ENCODE peak calls at places on chromosomes 7 and 10, in ten cellular contexts. H, W, Q, Y, I, R, K, Z, G and N are unnamed samples.

GRCh38 chr7:83796760-83797159 is 147.8 kb upstream of the SEMA3E start:
- DNase-seq in K (no peak), Q (no peak), H (no peak), R (no peak), G (no peak), I (no peak), Y (no peak), Z (no peak), W (no peak), N (no peak)

GRCh38 chr7:150380463-150380862 is 1.3 kb downstream of the ZNF775 start:
- DNase-seq in Q (no peak), G (no peak), I (no peak), K (no peak), H (no peak), W (no peak), R (no peak), Y (no peak), Z (no peak), N (no peak)

GRCh38 chr7:139078399-139078798 is 31.1 kb downstream of the ZC3HAV1 start:
- DNase-seq in W (no peak), G (peak; percentile 35), Y (no peak), Q (no peak), Z (no peak), K (no peak), H (no peak), R (no peak), I (no peak), N (no peak)

GRCh38 chr7:100053201-100053600 is 3.6 kb downstream of the ZSCAN21 start:
- DNase-seq in W (peak; percentile 64), Z (peak; percentile 52), I (peak; percentile 88), R (no peak), Y (no peak), G (peak; percentile 91), Q (peak; percentile 68), H (peak; percentile 54), K (peak; percentile 80), N (peak; percentile 29)

GRCh38 chr7:1087462-1087809 is 477 bp upstream of the GPER1 start:
- DNase-seq in I (no peak), G (no peak), K (no peak), H (no peak), Z (no peak), Y (no peak), Q (no peak), W (no peak), R (no peak), N (peak; percentile 5)

GRCh38 chr7:149136118-149136517 is 10.0 kb upstream of the ZNF425 start:
- DNase-seq in H (no peak), W (no peak), Q (no peak), Y (no peak), G (no peak), Z (no peak), I (no peak), R (no peak), K (no peak), N (no peak)

GRCh38 chr10:81820418-81820817 is 54.6 kb upstream of the NRG3 start:
- DNase-seq in H (no peak), R (no peak), K (peak; percentile 7), I (peak; percentile 14), Q (peak; percentile 77), Y (no peak), W (no peak), Z (no peak), G (peak; percentile 68), N (no peak)

GRCh38 chr7:47351233-47352154 is 230.4 kb downstream of the TNS3 start:
- DNase-seq in K (no peak), I (no peak), R (no peak), G (peak; percentile 27), Z (no peak), H (no peak), Y (no peak), Q (peak; percentile 27), W (no peak), N (no peak)

GRCh38 chr10:28248092-28248491 is 54.8 kb downstream of the MPP7 start:
- DNase-seq in Y (no peak), W (no peak), K (peak; percentile 89), Q (no peak), G (no peak), I (no peak), R (no peak), H (no peak), Z (no peak), N (peak; percentile 5)